ENCODE peak calls at places on chromosomes 16 and 17, in six cellular contexts. One of them, this sample, is unnamed.

GRCh38 chr17:33375783-33376182 is 82.7 kb upstream of the ASIC2 start:
- DNase-seq in tibial nerve: no peak
- DNase-seq in glutamatergic neuron: no peak
- DNase-seq in stomach: no peak
- DNase-seq in Peyer's patch: no peak
- DNase-seq in suprapubic skin: no peak
- DNase-seq in this sample: no peak

GRCh38 chr17:27400991-27401390 is 55.3 kb upstream of the KSR1 start:
- DNase-seq in stomach: peak
- DNase-seq in tibial nerve: no peak
- DNase-seq in suprapubic skin: peak
- DNase-seq in glutamatergic neuron: no peak
- DNase-seq in Peyer's patch: no peak
- DNase-seq in this sample: no peak

GRCh38 chr16:24670623-24671454 is 58.6 kb upstream of the TNRC6A start:
- DNase-seq in Peyer's patch: no peak
- DNase-seq in tibial nerve: peak
- DNase-seq in glutamatergic neuron: peak
- DNase-seq in stomach: no peak
- DNase-seq in suprapubic skin: no peak
- DNase-seq in this sample: peak

GRCh38 chr17:55770220-55770870 is 19.5 kb downstream of the PCTP start:
- DNase-seq in Peyer's patch: no peak
- DNase-seq in suprapubic skin: no peak
- DNase-seq in glutamatergic neuron: no peak
- DNase-seq in tibial nerve: no peak
- DNase-seq in stomach: no peak
- DNase-seq in this sample: peak

GRCh38 chr17:143785-144281 is 6.5 kb downstream of the SCGB1C2 start:
- DNase-seq in suprapubic skin: peak
- DNase-seq in tibial nerve: peak
- DNase-seq in Peyer's patch: peak
- DNase-seq in stomach: peak
- DNase-seq in glutamatergic neuron: peak
- DNase-seq in this sample: peak

GRCh38 chr17:11130367-11130766 is 110.6 kb upstream of the SHISA6 start:
- DNase-seq in glutamatergic neuron: no peak
- DNase-seq in suprapubic skin: no peak
- DNase-seq in tibial nerve: no peak
- DNase-seq in Peyer's patch: no peak
- DNase-seq in stomach: no peak
- DNase-seq in this sample: no peak

GRCh38 chr17:49742256-49742655 is 21.7 kb downstream of the FAM117A start:
- DNase-seq in tibial nerve: no peak
- DNase-seq in glutamatergic neuron: no peak
- DNase-seq in suprapubic skin: no peak
- DNase-seq in stomach: no peak
- DNase-seq in Peyer's patch: no peak
- DNase-seq in this sample: no peak

GRCh38 chr16:814974-815373 is 14.4 kb upstream of the GNG13 start:
- DNase-seq in Peyer's patch: no peak
- DNase-seq in tibial nerve: no peak
- DNase-seq in stomach: no peak
- DNase-seq in glutamatergic neuron: no peak
- DNase-seq in suprapubic skin: no peak
- DNase-seq in this sample: no peak

GRCh38 chr16:87404764-87405625 is 12.9 kb downstream of the MAP1LC3B start:
- DNase-seq in tibial nerve: no peak
- DNase-seq in stomach: no peak
- DNase-seq in glutamatergic neuron: no peak
- DNase-seq in Peyer's patch: no peak
- DNase-seq in suprapubic skin: peak
- DNase-seq in this sample: no peak

GRCh38 chr17:67401598-67402504 is 24.8 kb downstream of the PITPNC1 start:
- DNase-seq in Peyer's patch: no peak
- DNase-seq in stomach: no peak
- DNase-seq in suprapubic skin: no peak
- DNase-seq in tibial nerve: no peak
- DNase-seq in glutamatergic neuron: no peak
- DNase-seq in this sample: no peak

GRCh38 chr17:55413825-55414489 is 7.7 kb downstream of the MMD start:
- DNase-seq in stomach: no peak
- DNase-seq in Peyer's patch: no peak
- DNase-seq in tibial nerve: no peak
- DNase-seq in suprapubic skin: no peak
- DNase-seq in glutamatergic neuron: no peak
- DNase-seq in this sample: no peak

GRCh38 chr17:36132421-36132831 is 28.8 kb downstream of the CCL4 start:
- DNase-seq in suprapubic skin: no peak
- DNase-seq in stomach: no peak
- DNase-seq in Peyer's patch: no peak
- DNase-seq in tibial nerve: no peak
- DNase-seq in glutamatergic neuron: no peak
- DNase-seq in this sample: no peak

GRCh38 chr17:36135465-36135864 is 31.8 kb downstream of the CCL4 start:
- DNase-seq in glutamatergic neuron: no peak
- DNase-seq in Peyer's patch: no peak
- DNase-seq in stomach: no peak
- DNase-seq in tibial nerve: no peak
- DNase-seq in suprapubic skin: no peak
- DNase-seq in this sample: no peak

GRCh38 chr17:36136031-36136430 is 32.4 kb downstream of the CCL4 start:
- DNase-seq in stomach: no peak
- DNase-seq in suprapubic skin: no peak
- DNase-seq in Peyer's patch: no peak
- DNase-seq in tibial nerve: no peak
- DNase-seq in glutamatergic neuron: no peak
- DNase-seq in this sample: peak

GRCh38 chr17:36131931-36132330 is 28.3 kb downstream of the CCL4 start:
- DNase-seq in stomach: no peak
- DNase-seq in suprapubic skin: no peak
- DNase-seq in Peyer's patch: no peak
- DNase-seq in tibial nerve: no peak
- DNase-seq in glutamatergic neuron: no peak
- DNase-seq in this sample: no peak

GRCh38 chr17:36133629-36134259 is 30.1 kb downstream of the CCL4 start:
- DNase-seq in Peyer's patch: no peak
- DNase-seq in suprapubic skin: no peak
- DNase-seq in glutamatergic neuron: no peak
- DNase-seq in tibial nerve: no peak
- DNase-seq in stomach: no peak
- DNase-seq in this sample: no peak
- TF ChIP-seq CTCF in Peyer's patch: no peak
- TF ChIP-seq CTCF in suprapubic skin: no peak
- TF ChIP-seq CTCF in glutamatergic neuron: no peak
- TF ChIP-seq CTCF in tibial nerve: no peak
- TF ChIP-seq CTCF in stomach: no peak
- TF ChIP-seq CTCF in this sample: no peak

DNA sequence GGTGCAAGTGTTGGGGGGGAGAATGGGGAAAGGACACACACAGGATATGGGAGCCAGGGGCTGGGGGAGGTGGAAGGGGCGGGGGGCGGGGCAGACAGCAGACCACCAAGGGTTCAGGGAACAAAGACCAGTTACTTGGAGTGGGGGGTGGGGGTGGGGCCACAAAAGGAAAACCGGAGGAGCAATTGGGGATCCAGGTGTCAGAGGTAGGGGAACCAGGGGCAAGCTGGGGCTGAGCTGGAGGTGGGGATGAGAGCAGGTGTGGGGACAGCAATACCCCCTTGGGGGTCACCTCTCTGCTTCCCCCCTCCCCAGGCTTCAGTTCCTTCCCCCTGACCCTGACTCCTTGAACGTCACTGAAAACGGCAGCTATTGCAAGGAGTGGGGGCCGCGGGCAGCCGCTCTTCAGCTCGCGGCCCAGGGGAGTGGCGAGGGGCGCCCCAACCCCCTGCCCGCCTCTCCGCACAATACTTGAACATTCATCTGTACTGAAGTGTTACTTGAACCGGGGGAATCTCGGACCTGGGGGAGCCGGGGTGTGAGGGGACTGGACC is 1.3 kb upstream of the ORAI3 start:
- DNase-seq in suprapubic skin: no peak
- DNase-seq in tibial nerve: no peak
- DNase-seq in glutamatergic neuron: no peak
- DNase-seq in Peyer's patch: no peak
- DNase-seq in stomach: no peak
- DNase-seq in this sample: no peak
- TF ChIP-seq CTCF in suprapubic skin: no peak
- TF ChIP-seq CTCF in tibial nerve: no peak
- TF ChIP-seq CTCF in glutamatergic neuron: no peak
- TF ChIP-seq CTCF in Peyer's patch: no peak
- TF ChIP-seq CTCF in stomach: no peak
- TF ChIP-seq CTCF in this sample: no peak

GRCh38 chr17:3690094-3690715 is 5.8 kb downstream of the P2RX5 start:
- DNase-seq in Peyer's patch: no peak
- DNase-seq in stomach: no peak
- DNase-seq in suprapubic skin: no peak
- DNase-seq in glutamatergic neuron: no peak
- DNase-seq in tibial nerve: no peak
- DNase-seq in this sample: no peak

GRCh38 chr17:3693099-3693498 is 2.9 kb downstream of the P2RX5 start:
- DNase-seq in suprapubic skin: no peak
- DNase-seq in stomach: no peak
- DNase-seq in tibial nerve: no peak
- DNase-seq in glutamatergic neuron: no peak
- DNase-seq in Peyer's patch: no peak
- DNase-seq in this sample: no peak

GRCh38 chr17:3689262-3690093 is 6.5 kb downstream of the P2RX5 start:
- DNase-seq in stomach: no peak
- DNase-seq in suprapubic skin: no peak
- DNase-seq in tibial nerve: no peak
- DNase-seq in Peyer's patch: no peak
- DNase-seq in glutamatergic neuron: no peak
- DNase-seq in this sample: no peak

GRCh38 chr17:3692346-3692745 is 3.6 kb downstream of the P2RX5 start:
- DNase-seq in Peyer's patch: no peak
- DNase-seq in glutamatergic neuron: no peak
- DNase-seq in stomach: no peak
- DNase-seq in suprapubic skin: no peak
- DNase-seq in tibial nerve: no peak
- DNase-seq in this sample: no peak

GRCh38 chr17:3691539-3692166 is 4.3 kb downstream of the P2RX5 start:
- DNase-seq in stomach: no peak
- DNase-seq in glutamatergic neuron: no peak
- DNase-seq in Peyer's patch: no peak
- DNase-seq in tibial nerve: no peak
- DNase-seq in suprapubic skin: no peak
- DNase-seq in this sample: no peak
- TF ChIP-seq CTCF in stomach: no peak
- TF ChIP-seq CTCF in glutamatergic neuron: no peak
- TF ChIP-seq CTCF in Peyer's patch: no peak
- TF ChIP-seq CTCF in tibial nerve: no peak
- TF ChIP-seq CTCF in suprapubic skin: no peak
- TF ChIP-seq CTCF in this sample: peak

GRCh38 chr17:6099492-6099891 is 29.3 kb downstream of the WSCD1 start:
- DNase-seq in Peyer's patch: no peak
- DNase-seq in stomach: no peak
- DNase-seq in tibial nerve: no peak
- DNase-seq in glutamatergic neuron: no peak
- DNase-seq in suprapubic skin: no peak
- DNase-seq in this sample: no peak
- TF ChIP-seq CTCF in Peyer's patch: no peak
- TF ChIP-seq CTCF in stomach: no peak
- TF ChIP-seq CTCF in tibial nerve: no peak
- TF ChIP-seq CTCF in glutamatergic neuron: no peak
- TF ChIP-seq CTCF in suprapubic skin: no peak
- TF ChIP-seq CTCF in this sample: no peak

This sample was measured in GM10248.